ENCODE peak calls at places on chromosome 20, in nine cellular contexts. One of them, this sample, is unnamed.

GRCh38 chr20:63536997-63537524 is at the start of gene PTK6:
- DNase-seq in psoas muscle: peak; percentile 78
- DNase-seq in choroid plexus epithelial cell: no peak
- DNase-seq in cardiac muscle cell: no peak
- DNase-seq in Calu3: peak; percentile 90
- DNase-seq in lung: peak; percentile 75
- DNase-seq in omental fat pad: no peak
- DNase-seq in PC-3: peak; percentile 75
- DNase-seq in progenitor cell of endocrine pancreas: no peak
- DNase-seq in this sample: no peak

GRCh38 chr20:62451970-62452369 is 23.8 kb downstream of the GATA5 start:
- DNase-seq in psoas muscle: no peak
- DNase-seq in choroid plexus epithelial cell: no peak
- DNase-seq in cardiac muscle cell: no peak
- DNase-seq in Calu3: no peak
- DNase-seq in lung: no peak
- DNase-seq in omental fat pad: no peak
- DNase-seq in PC-3: no peak
- DNase-seq in progenitor cell of endocrine pancreas: no peak
- DNase-seq in this sample: no peak

GRCh38 chr20:13105864-13106457 is 97.2 kb downstream of the SPTLC3 start:
- DNase-seq in psoas muscle: no peak
- DNase-seq in choroid plexus epithelial cell: peak; percentile 71
- DNase-seq in cardiac muscle cell: peak; percentile 59
- DNase-seq in Calu3: no peak
- DNase-seq in lung: no peak
- DNase-seq in omental fat pad: no peak
- DNase-seq in PC-3: peak; percentile 84
- DNase-seq in progenitor cell of endocrine pancreas: no peak
- DNase-seq in this sample: no peak

GRCh38 chr20:5973172-5973571 is 22.7 kb downstream of the MCM8 start:
- DNase-seq in psoas muscle: no peak
- DNase-seq in choroid plexus epithelial cell: peak; percentile 89
- DNase-seq in cardiac muscle cell: peak; percentile 49
- DNase-seq in Calu3: no peak
- DNase-seq in lung: no peak
- DNase-seq in omental fat pad: no peak
- DNase-seq in PC-3: peak; percentile 97
- DNase-seq in progenitor cell of endocrine pancreas: no peak
- DNase-seq in this sample: no peak

GRCh38 chr20:25227317-25227831 is 20.5 kb upstream of the PYGB start:
- DNase-seq in psoas muscle: no peak
- DNase-seq in choroid plexus epithelial cell: peak; percentile 70
- DNase-seq in cardiac muscle cell: peak; percentile 79
- DNase-seq in Calu3: no peak
- DNase-seq in lung: no peak
- DNase-seq in omental fat pad: no peak
- DNase-seq in PC-3: peak; percentile 81
- DNase-seq in progenitor cell of endocrine pancreas: no peak
- DNase-seq in this sample: no peak

GRCh38 chr20:32483351-32484220 is 101.5 kb downstream of the NOL4L start:
- DNase-seq in psoas muscle: peak; percentile 71
- DNase-seq in choroid plexus epithelial cell: peak; percentile 72
- DNase-seq in cardiac muscle cell: peak; percentile 86
- DNase-seq in Calu3: peak; percentile 94
- DNase-seq in lung: peak; percentile 62
- DNase-seq in omental fat pad: no peak
- DNase-seq in PC-3: peak; percentile 65
- DNase-seq in progenitor cell of endocrine pancreas: peak; percentile 90
- DNase-seq in this sample: peak; percentile 71

GRCh38 chr20:12404941-12405340 is 487.2 kb downstream of the BTBD3 start:
- DNase-seq in psoas muscle: no peak
- DNase-seq in choroid plexus epithelial cell: no peak
- DNase-seq in cardiac muscle cell: no peak
- DNase-seq in Calu3: no peak
- DNase-seq in lung: no peak
- DNase-seq in omental fat pad: no peak
- DNase-seq in PC-3: no peak
- DNase-seq in progenitor cell of endocrine pancreas: no peak
- DNase-seq in this sample: no peak

GRCh38 chr20:13139459-13140150 is 81.5 kb upstream of the ISM1 start:
- DNase-seq in psoas muscle: no peak
- DNase-seq in choroid plexus epithelial cell: peak; percentile 13
- DNase-seq in cardiac muscle cell: no peak
- DNase-seq in Calu3: no peak
- DNase-seq in lung: no peak
- DNase-seq in omental fat pad: no peak
- DNase-seq in PC-3: no peak
- DNase-seq in progenitor cell of endocrine pancreas: no peak
- DNase-seq in this sample: no peak

GRCh38 chr20:56636701-56637100 is 7.6 kb downstream of the TFAP2C start:
- DNase-seq in psoas muscle: no peak
- DNase-seq in choroid plexus epithelial cell: peak; percentile 43
- DNase-seq in cardiac muscle cell: no peak
- DNase-seq in Calu3: no peak
- DNase-seq in lung: no peak
- DNase-seq in omental fat pad: no peak
- DNase-seq in PC-3: peak; percentile 98
- DNase-seq in progenitor cell of endocrine pancreas: no peak
- DNase-seq in this sample: no peak

GRCh38 chr20:39269031-39269461 is 306.9 kb downstream of the DHX35 start:
- DNase-seq in psoas muscle: peak; percentile 74
- DNase-seq in choroid plexus epithelial cell: peak; percentile 52
- DNase-seq in cardiac muscle cell: peak; percentile 34
- DNase-seq in Calu3: peak; percentile 82
- DNase-seq in lung: no peak
- DNase-seq in omental fat pad: peak; percentile 30
- DNase-seq in PC-3: peak; percentile 41
- DNase-seq in progenitor cell of endocrine pancreas: peak; percentile 66
- DNase-seq in this sample: no peak

GRCh38 chr20:36309643-36310042 is 3.5 kb downstream of the DLGAP4 start:
- DNase-seq in psoas muscle: peak; percentile 28
- DNase-seq in choroid plexus epithelial cell: no peak
- DNase-seq in cardiac muscle cell: no peak
- DNase-seq in Calu3: no peak
- DNase-seq in lung: no peak
- DNase-seq in omental fat pad: no peak
- DNase-seq in PC-3: no peak
- DNase-seq in progenitor cell of endocrine pancreas: no peak
- DNase-seq in this sample: no peak

GRCh38 chr20:46400828-46401477 is 5.5 kb downstream of the ELMO2 start:
- DNase-seq in psoas muscle: no peak
- DNase-seq in choroid plexus epithelial cell: peak; percentile 54
- DNase-seq in cardiac muscle cell: peak; percentile 45
- DNase-seq in Calu3: no peak
- DNase-seq in lung: no peak
- DNase-seq in omental fat pad: no peak
- DNase-seq in PC-3: peak; percentile 20
- DNase-seq in progenitor cell of endocrine pancreas: no peak
- DNase-seq in this sample: peak; percentile 26

DNA sequence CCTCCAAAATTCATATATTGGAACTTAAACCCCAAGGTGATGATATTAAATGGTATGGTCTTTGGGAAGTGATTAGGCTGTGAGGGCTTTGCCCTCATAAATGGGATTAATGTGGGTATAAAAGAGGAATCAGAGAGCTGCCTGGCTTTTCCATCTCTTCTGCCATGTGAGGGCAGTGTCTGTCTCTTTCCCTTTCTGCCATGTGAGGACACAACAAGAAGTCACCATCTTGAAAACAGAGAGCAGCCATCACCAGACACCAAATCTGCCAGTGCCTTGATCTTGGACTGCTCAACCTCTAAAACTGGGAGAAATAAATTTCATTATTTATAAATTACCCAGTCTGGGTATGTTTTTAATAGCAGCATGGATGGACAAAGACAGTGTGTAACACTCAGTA is 263.0 kb downstream of the PAX1 start:
- DNase-seq in psoas muscle: no peak
- DNase-seq in choroid plexus epithelial cell: no peak
- DNase-seq in cardiac muscle cell: no peak
- DNase-seq in Calu3: no peak
- DNase-seq in lung: no peak
- DNase-seq in omental fat pad: no peak
- DNase-seq in PC-3: no peak
- DNase-seq in progenitor cell of endocrine pancreas: no peak
- DNase-seq in this sample: no peak
- TF ChIP-seq CTCF in psoas muscle: no peak
- TF ChIP-seq CTCF in choroid plexus epithelial cell: no peak
- TF ChIP-seq CTCF in cardiac muscle cell: no peak
- TF ChIP-seq CTCF in Calu3: no peak
- TF ChIP-seq CTCF in lung: no peak
- TF ChIP-seq CTCF in omental fat pad: no peak
- TF ChIP-seq CTCF in PC-3: no peak
- TF ChIP-seq CTCF in progenitor cell of endocrine pancreas: no peak
- TF ChIP-seq CTCF in this sample: no peak

GRCh38 chr20:20405619-20406018 is 37.7 kb downstream of the INSM1 start:
- DNase-seq in psoas muscle: no peak
- DNase-seq in choroid plexus epithelial cell: no peak
- DNase-seq in cardiac muscle cell: no peak
- DNase-seq in Calu3: no peak
- DNase-seq in lung: no peak
- DNase-seq in omental fat pad: no peak
- DNase-seq in PC-3: no peak
- DNase-seq in progenitor cell of endocrine pancreas: no peak
- DNase-seq in this sample: no peak

GRCh38 chr20:20406306-20406705 is 38.4 kb downstream of the INSM1 start:
- DNase-seq in psoas muscle: no peak
- DNase-seq in choroid plexus epithelial cell: no peak
- DNase-seq in cardiac muscle cell: no peak
- DNase-seq in Calu3: no peak
- DNase-seq in lung: no peak
- DNase-seq in omental fat pad: no peak
- DNase-seq in PC-3: no peak
- DNase-seq in progenitor cell of endocrine pancreas: no peak
- DNase-seq in this sample: no peak

GRCh38 chr20:20409326-20409725 is 41.4 kb downstream of the INSM1 start:
- DNase-seq in psoas muscle: no peak
- DNase-seq in choroid plexus epithelial cell: no peak
- DNase-seq in cardiac muscle cell: no peak
- DNase-seq in Calu3: no peak
- DNase-seq in lung: no peak
- DNase-seq in omental fat pad: no peak
- DNase-seq in PC-3: no peak
- DNase-seq in progenitor cell of endocrine pancreas: no peak
- DNase-seq in this sample: no peak

GRCh38 chr20:20410678-20411077 is 42.8 kb downstream of the INSM1 start:
- DNase-seq in psoas muscle: no peak
- DNase-seq in choroid plexus epithelial cell: peak; percentile 7
- DNase-seq in cardiac muscle cell: peak; percentile 59
- DNase-seq in Calu3: no peak
- DNase-seq in lung: no peak
- DNase-seq in omental fat pad: no peak
- DNase-seq in PC-3: no peak
- DNase-seq in progenitor cell of endocrine pancreas: no peak
- DNase-seq in this sample: no peak

DNA sequence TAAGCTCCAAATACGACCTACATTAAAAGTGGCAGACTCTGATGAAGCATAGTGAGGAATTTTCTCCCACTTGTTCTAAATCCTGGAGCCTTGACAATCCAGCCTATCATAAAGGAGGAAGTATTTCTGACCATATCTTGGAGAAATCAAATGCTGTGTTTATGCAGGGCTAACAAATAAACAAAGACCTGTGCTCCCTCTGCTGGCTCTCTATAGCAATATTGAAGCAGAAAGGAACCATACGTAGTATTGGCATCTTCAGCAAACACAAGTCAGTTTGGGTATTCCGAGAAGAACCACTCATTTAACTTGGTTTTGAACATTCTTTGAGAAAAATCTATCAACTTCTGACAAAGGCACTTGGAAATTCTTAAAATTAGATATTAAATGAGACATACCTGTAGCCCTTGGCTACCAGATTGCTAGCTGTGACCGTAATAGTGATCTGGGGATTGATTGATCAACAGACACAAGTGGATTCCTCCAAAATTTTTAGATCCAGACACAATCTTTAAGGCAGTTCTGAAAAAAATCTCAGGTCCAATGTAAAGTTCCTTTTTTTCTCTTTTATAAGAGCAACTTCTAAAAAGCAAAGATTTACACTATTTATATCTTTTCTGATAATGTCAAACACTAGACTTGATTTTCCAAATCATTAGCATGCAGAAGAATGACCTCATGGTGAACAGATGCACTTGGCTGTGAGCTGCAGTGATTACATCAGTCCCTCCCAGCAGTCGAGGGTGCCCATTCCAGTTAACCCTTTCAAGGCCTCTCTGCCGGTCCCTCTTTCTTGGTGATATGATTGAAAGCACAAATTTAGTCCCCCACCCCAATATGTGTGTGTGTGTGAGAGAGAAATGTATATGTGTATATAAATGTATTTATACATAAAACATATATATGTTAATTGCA is 40.2 kb downstream of the INSM1 start:
- DNase-seq in psoas muscle: no peak
- DNase-seq in choroid plexus epithelial cell: peak; percentile 42
- DNase-seq in cardiac muscle cell: peak; percentile 3
- DNase-seq in Calu3: no peak
- DNase-seq in lung: no peak
- DNase-seq in omental fat pad: no peak
- DNase-seq in PC-3: peak; percentile 61
- DNase-seq in progenitor cell of endocrine pancreas: no peak
- DNase-seq in this sample: no peak
- TF ChIP-seq CTCF in psoas muscle: no peak
- TF ChIP-seq CTCF in choroid plexus epithelial cell: peak; percentile 46
- TF ChIP-seq CTCF in cardiac muscle cell: peak; percentile 10
- TF ChIP-seq CTCF in Calu3: no peak
- TF ChIP-seq CTCF in lung: no peak
- TF ChIP-seq CTCF in omental fat pad: no peak
- TF ChIP-seq CTCF in PC-3: peak; percentile 79
- TF ChIP-seq CTCF in progenitor cell of endocrine pancreas: peak; percentile 31
- TF ChIP-seq CTCF in this sample: no peak

GRCh38 chr20:31440012-31440659 is at the start of gene DEFB123:
- DNase-seq in psoas muscle: no peak
- DNase-seq in choroid plexus epithelial cell: no peak
- DNase-seq in cardiac muscle cell: no peak
- DNase-seq in Calu3: peak; percentile 18
- DNase-seq in lung: no peak
- DNase-seq in omental fat pad: no peak
- DNase-seq in PC-3: no peak
- DNase-seq in progenitor cell of endocrine pancreas: no peak
- DNase-seq in this sample: no peak
- TF ChIP-seq CTCF in psoas muscle: no peak
- TF ChIP-seq CTCF in choroid plexus epithelial cell: peak; percentile 13
- TF ChIP-seq CTCF in cardiac muscle cell: no peak
- TF ChIP-seq CTCF in Calu3: peak; percentile 33
- TF ChIP-seq CTCF in lung: no peak
- TF ChIP-seq CTCF in omental fat pad: no peak
- TF ChIP-seq CTCF in PC-3: peak; percentile 54
- TF ChIP-seq CTCF in progenitor cell of endocrine pancreas: no peak
- TF ChIP-seq CTCF in this sample: no peak

DNA sequence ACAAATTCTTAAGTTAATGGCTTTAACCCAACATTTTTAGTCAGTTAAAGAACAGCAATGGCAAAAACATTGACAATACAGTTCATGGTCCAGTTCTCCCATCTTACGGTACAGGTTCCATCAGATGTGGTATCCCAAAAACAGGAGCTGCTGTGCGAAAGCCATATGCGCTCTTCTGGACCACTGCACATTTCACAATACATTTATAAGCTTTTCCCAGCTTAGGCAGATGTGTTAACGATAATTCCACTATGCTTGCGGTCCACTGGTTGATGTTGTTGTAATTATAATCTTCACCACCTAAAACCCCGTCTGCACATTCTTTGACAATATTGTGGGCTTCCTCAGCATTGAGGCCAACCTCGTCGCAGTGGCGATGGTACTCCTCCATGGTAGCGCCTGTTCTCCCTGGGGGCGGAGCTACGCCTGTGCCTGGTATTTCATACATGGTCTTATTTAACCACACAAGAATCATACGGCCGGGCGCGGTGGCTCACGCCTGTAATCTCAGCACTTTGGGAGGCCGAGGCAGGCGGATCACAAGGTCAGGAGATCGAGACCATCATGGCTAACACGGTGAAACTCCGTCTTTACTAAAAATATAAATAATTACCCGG is 52.0 kb downstream of the BFSP1 start:
- DNase-seq in psoas muscle: no peak
- DNase-seq in choroid plexus epithelial cell: no peak
- DNase-seq in cardiac muscle cell: no peak
- DNase-seq in Calu3: no peak
- DNase-seq in lung: no peak
- DNase-seq in omental fat pad: no peak
- DNase-seq in PC-3: no peak
- DNase-seq in progenitor cell of endocrine pancreas: no peak
- DNase-seq in this sample: no peak
- TF ChIP-seq CTCF in psoas muscle: no peak
- TF ChIP-seq CTCF in choroid plexus epithelial cell: no peak
- TF ChIP-seq CTCF in cardiac muscle cell: no peak
- TF ChIP-seq CTCF in Calu3: no peak
- TF ChIP-seq CTCF in lung: no peak
- TF ChIP-seq CTCF in omental fat pad: no peak
- TF ChIP-seq CTCF in PC-3: no peak
- TF ChIP-seq CTCF in progenitor cell of endocrine pancreas: no peak
- TF ChIP-seq CTCF in this sample: no peak